ENCODE peak calls at places on chromosomes 1 and 21, in seven cellular contexts. C, V, B, Q, A, X and D are unnamed samples.

GRCh38 chr1:71850936-71851335 is 431.4 kb downstream of the NEGR1 start:
- DNase-seq in C (no peak), V (no peak), B (no peak), Q (no peak), A (no peak), X (no peak), D (peak)

GRCh38 chr1:224498574-224499170 is 64.1 kb upstream of the WDR26 start:
- DNase-seq in C (peak), V (peak), B (no peak), Q (peak), A (no peak), X (peak), D (no peak)

GRCh38 chr1:98949606-98950005 is 55.1 kb downstream of the PLPPR5 start:
- DNase-seq in C (no peak), V (peak), B (no peak), Q (no peak), A (no peak), X (no peak), D (no peak)

GRCh38 chr1:59767119-59767518 is 47.6 kb upstream of the HOOK1 start:
- DNase-seq in C (no peak), V (peak), B (no peak), Q (no peak), A (no peak), X (peak), D (no peak)

GRCh38 chr1:25906644-25907300 is 553 bp upstream of the STMN1 start:
- DNase-seq in C (peak), V (peak), B (no peak), Q (no peak), A (peak), X (no peak), D (no peak)

GRCh38 chr1:18870325-18870865 is 10.9 kb upstream of the TAS1R2 start:
- DNase-seq in C (no peak), V (no peak), B (no peak), Q (no peak), A (no peak), X (no peak), D (no peak)

GRCh38 chr1:170881268-170882265 is 53.8 kb upstream of the MROH9 start:
- DNase-seq in C (no peak), V (peak), B (no peak), Q (peak), A (peak), X (peak), D (peak)

GRCh38 chr1:219085988-219086387 is 87.7 kb upstream of the LYPLAL1 start:
- DNase-seq in C (no peak), V (peak), B (no peak), Q (no peak), A (no peak), X (peak), D (no peak)

GRCh38 chr1:89198081-89198480 is 661 bp downstream of the GBP4 start:
- DNase-seq in C (no peak), V (peak), B (no peak), Q (no peak), A (no peak), X (no peak), D (no peak)

GRCh38 chr1:10378071-10378841 is 20.6 kb upstream of the PGD start:
- DNase-seq in C (peak), V (peak), B (no peak), Q (no peak), A (peak), X (peak), D (no peak)

GRCh38 chr1:228664399-228664914 is 70.8 kb upstream of the RHOU start:
- DNase-seq in C (peak), V (peak), B (peak), Q (peak), A (peak), X (peak), D (peak)

GRCh38 chr1:26543444-26543835 is 13.9 kb downstream of the RPS6KA1 start:
- DNase-seq in C (no peak), V (no peak), B (no peak), Q (no peak), A (no peak), X (no peak), D (no peak)

GRCh38 chr1:65310078-65310587 is 790 bp downstream of the DNAJC6 start:
- DNase-seq in C (no peak), V (no peak), B (no peak), Q (peak), A (peak), X (no peak), D (no peak)

GRCh38 chr1:1599919-1600860 is at the start of gene FNDC10:
- DNase-seq in C (no peak), V (peak), B (no peak), Q (no peak), A (no peak), X (no peak), D (no peak)

GRCh38 chr1:1600861-1601563 is 1.1 kb upstream of the FNDC10 start:
- DNase-seq in C (no peak), V (no peak), B (no peak), Q (no peak), A (no peak), X (no peak), D (no peak)

GRCh38 chr1:1598051-1598719 is 1.8 kb downstream of the FNDC10 start:
- DNase-seq in C (no peak), V (no peak), B (no peak), Q (no peak), A (no peak), X (no peak), D (no peak)

GRCh38 chr1:1598720-1599029 is 1.3 kb downstream of the FNDC10 start:
- DNase-seq in C (no peak), V (no peak), B (no peak), Q (no peak), A (no peak), X (no peak), D (no peak)

DNA sequence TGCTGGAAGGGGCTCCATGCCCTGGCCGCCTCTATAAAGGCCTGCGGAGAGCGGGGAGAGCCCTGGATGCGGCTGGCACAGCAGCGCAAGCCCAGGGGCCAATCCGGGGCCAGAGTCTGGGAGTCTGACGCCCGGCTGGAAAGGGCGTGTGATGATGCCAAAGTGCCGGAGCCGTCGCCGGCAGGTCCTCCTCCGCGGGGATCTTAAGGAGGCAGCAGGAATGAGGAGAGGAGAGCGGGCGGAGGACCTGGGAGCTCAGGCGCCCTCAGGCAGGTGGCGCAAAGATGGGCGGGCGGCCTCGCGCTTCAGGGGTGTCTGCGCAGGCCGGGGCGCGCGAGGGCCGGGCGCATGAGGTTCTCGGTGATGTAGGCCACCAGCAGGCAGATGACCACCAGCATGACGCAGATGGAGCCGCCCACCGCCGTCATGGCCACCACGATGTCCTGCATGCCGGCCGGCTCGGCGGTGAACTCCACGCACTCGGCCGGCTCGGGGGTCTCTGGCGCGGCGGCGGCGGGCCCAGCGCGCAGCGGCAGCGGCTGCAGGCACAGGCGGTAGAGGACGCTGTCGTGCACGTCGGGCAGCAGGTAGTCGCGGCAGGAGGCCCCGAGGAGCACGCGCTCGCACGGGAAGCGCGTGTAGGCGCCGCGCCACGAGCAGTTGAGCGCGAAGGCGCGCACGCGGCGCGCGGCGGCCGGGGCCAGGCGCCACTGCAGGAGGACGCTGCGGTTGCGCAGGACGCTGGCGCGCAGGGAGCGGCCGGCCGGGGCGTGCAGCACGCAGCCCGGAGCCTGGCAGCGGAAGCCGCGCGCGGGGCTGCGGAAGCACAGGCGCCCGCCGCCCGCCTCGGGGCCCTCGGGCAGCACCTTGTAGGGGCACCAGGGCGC is 662 bp downstream of the FNDC10 start:
- DNase-seq in C (no peak), V (peak), B (no peak), Q (no peak), A (no peak), X (peak), D (no peak)
- H3K4me3 ChIP-seq in C (peak), V (peak), B (no peak), Q (peak), A (peak), X (peak), D (peak)

GRCh38 chr1:147769107-147769506 is 8.7 kb upstream of the GJA5 start:
- DNase-seq in C (peak), V (no peak), B (no peak), Q (no peak), A (no peak), X (no peak), D (no peak)

GRCh38 chr1:147772540-147772939 is 12.1 kb upstream of the GJA5 start:
- DNase-seq in C (no peak), V (no peak), B (no peak), Q (no peak), A (no peak), X (no peak), D (no peak)

GRCh38 chr1:147771216-147772125 is 11.1 kb upstream of the GJA5 start:
- DNase-seq in C (peak), V (no peak), B (no peak), Q (peak), A (no peak), X (no peak), D (no peak)

GRCh38 chr1:147768582-147768981 is 8.2 kb upstream of the GJA5 start:
- DNase-seq in C (no peak), V (no peak), B (no peak), Q (no peak), A (no peak), X (no peak), D (peak)

DNA sequence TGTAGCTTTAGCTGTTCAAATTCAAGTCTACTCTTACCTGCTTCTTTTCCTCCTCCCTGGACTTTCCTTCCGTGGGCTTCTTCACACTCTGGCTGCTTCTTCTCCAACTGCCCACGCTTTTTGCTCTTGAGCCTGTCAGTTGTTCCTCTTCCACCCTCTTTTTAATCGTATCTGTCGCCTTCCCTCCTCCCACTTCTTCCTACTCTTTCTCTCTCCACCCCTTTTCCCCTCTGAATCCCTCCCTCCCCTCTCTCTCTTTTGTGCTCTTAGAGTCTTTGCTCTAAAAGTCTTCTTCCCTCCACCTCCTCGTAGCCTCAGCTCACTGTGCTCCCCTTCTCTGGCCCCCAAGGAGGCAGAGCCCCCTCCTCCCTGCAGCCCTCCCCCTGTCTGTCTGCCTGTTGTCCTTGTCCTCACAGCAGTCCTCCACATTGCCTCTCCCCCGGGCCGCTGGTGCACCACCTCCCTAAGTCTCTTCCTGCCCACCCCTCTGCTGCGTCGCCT is 12.9 kb upstream of the GJA5 start:
- DNase-seq in C (no peak), V (no peak), B (no peak), Q (no peak), A (no peak), X (no peak), D (no peak)
- H3K4me3 ChIP-seq in C (peak), V (no peak), B (no peak), Q (peak), A (no peak), X (no peak), D (no peak)

GRCh38 chr21:41769933-41770332 is 3.1 kb upstream of the RIPK4 start:
- DNase-seq in C (no peak), V (no peak), B (no peak), Q (no peak), A (no peak), X (no peak), D (no peak)

GRCh38 chr21:41768371-41769042 is 1.7 kb upstream of the RIPK4 start:
- DNase-seq in C (no peak), V (peak), B (no peak), Q (no peak), A (no peak), X (peak), D (peak)

GRCh38 chr21:41769106-41769505 is 2.3 kb upstream of the RIPK4 start:
- DNase-seq in C (no peak), V (no peak), B (no peak), Q (no peak), A (no peak), X (no peak), D (no peak)

GRCh38 chr21:41770901-41771624 is 4.2 kb upstream of the RIPK4 start:
- DNase-seq in C (no peak), V (no peak), B (no peak), Q (no peak), A (no peak), X (no peak), D (no peak)

DNA sequence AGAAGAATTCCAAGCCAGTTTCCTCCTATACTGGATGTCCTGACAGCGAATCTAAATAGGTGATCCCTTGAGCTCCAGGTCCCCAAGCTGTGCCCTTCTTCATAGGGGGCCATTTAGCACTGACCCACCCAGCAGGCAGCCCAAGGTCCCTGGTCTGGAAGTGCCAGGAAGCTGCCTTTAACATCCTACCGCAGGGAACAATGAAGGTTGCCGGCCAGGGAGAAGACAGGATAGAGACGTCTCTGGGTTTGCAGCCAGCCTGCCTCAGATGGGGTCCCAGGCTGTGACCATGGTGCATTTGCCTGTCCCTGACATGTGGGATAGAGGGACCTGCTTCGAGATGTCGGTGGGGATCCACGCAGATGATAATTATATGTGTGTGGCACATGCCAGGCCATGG is 2.7 kb upstream of the RIPK4 start:
- DNase-seq in C (no peak), V (no peak), B (no peak), Q (no peak), A (no peak), X (no peak), D (no peak)
- H3K4me3 ChIP-seq in C (no peak), V (no peak), B (no peak), Q (no peak), A (no peak), X (no peak), D (no peak)

DNA sequence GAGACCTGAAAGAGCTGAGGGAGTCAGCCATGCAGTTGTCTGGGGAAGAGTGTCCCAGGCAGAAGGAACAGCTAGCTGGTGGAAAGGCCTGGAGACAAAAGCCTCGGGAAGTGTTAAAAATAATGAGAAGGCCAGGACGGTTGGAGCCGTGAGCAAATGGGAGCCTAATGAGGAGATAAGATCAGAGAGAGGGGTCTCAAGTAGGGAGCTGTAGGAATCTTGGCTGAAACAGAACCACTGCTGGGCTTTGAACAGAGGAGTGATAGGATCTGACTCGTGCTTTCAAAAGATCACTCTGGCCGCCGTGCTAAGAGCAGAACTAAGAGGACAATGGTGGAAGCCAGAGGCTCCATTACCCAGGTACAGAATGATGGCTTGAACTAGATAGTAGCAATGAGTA is 1.9 kb upstream of the FOXJ3 start:
- DNase-seq in C (no peak), V (no peak), B (no peak), Q (no peak), A (no peak), X (no peak), D (no peak)
- H3K4me3 ChIP-seq in C (no peak), V (no peak), B (no peak), Q (no peak), A (no peak), X (no peak), D (no peak)

GRCh38 chr1:16397095-16397494 is 30.1 kb downstream of the SZRD1 start:
- DNase-seq in C (no peak), V (no peak), B (no peak), Q (no peak), A (no peak), X (no peak), D (no peak)
- H3K4me3 ChIP-seq in C (no peak), V (peak), B (no peak), Q (no peak), A (no peak), X (peak), D (no peak)

GRCh38 chr1:28516518-28516956 is 10.7 kb downstream of the RCC1 start:
- DNase-seq in C (no peak), V (no peak), B (no peak), Q (no peak), A (no peak), X (peak), D (no peak)

GRCh38 chr1:28518000-28518744 is 12.3 kb downstream of the RCC1 start:
- DNase-seq in C (peak), V (peak), B (peak), Q (peak), A (peak), X (peak), D (peak)

GRCh38 chr1:28518745-28519341 is 13.0 kb downstream of the RCC1 start:
- DNase-seq in C (no peak), V (no peak), B (no peak), Q (no peak), A (peak), X (peak), D (peak)

GRCh38 chr1:28519946-28520725 is 14.3 kb downstream of the RCC1 start:
- DNase-seq in C (no peak), V (no peak), B (no peak), Q (no peak), A (no peak), X (no peak), D (no peak)

DNA sequence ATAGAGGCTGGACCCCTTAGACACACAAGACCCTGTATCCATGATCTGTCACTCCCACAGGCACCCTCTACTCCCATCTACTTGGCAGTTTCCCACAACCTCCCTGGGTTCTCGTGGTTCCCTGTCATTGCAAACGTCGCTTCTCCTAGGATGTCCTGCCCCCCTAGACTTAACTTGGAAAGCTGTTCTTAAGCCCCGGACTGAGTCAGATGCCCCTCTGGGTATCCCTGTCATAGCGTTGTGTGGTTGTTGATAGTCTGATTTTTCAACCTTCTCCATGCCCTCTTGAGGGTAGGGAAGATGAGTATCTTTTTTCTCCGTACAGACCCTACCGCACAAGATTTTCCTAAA is 11.8 kb downstream of the RCC1 start:
- DNase-seq in C (no peak), V (peak), B (no peak), Q (no peak), A (no peak), X (peak), D (no peak)
- H3K4me3 ChIP-seq in C (peak), V (peak), B (peak), Q (peak), A (peak), X (peak), D (peak)

DNA sequence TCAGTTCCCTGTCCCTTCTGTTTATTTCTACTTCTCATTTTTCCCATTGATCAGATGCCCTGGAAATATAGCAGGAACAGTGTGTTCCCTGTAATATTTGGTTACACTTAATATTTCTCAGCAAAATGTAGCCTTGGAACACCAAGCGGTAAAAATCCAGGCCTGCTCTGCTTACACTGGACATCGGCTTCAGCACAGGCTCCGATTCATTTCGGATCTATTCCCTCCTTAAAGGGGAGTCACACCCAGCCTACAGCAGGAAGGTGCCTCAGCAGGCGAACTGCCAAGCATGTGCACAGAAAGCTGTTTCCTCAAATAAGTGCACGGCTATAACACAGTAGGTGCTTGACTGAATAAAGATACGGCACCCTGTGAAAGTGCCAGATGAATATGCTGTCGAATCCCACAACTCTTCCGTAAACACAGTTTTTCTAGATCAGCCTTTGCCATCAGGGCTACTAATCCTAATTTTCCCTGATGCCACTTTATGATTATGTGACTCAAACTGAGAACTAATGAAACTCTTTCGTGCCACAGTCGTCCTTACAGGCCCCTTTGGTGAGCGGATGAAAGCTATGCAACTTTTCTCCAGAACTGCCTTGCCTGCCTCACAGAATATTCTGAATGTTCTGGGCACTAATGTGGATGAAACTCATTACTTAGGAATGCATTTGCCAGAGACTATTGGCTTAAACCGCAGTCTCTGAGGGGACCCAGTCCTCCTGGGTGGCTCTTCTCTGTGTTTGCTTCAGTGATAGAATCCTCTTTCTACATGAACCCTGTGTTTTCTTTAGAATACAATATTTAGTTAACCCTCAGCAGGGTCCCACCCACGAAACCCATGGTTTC is 275.5 kb upstream of the RUNX1 start:
- DNase-seq in C (peak), V (peak), B (no peak), Q (no peak), A (no peak), X (peak), D (no peak)
- H3K4me3 ChIP-seq in C (no peak), V (peak), B (no peak), Q (no peak), A (no peak), X (peak), D (no peak)

GRCh38 chr21:33931799-33932390 is 16.3 kb upstream of the ATP5PO start:
- DNase-seq in C (peak), V (peak), B (no peak), Q (no peak), A (no peak), X (peak), D (no peak)
- H3K4me3 ChIP-seq in C (peak), V (peak), B (peak), Q (peak), A (peak), X (peak), D (peak)